ENCODE peak calls at places on chromosomes 7 and 10, in seven cellular contexts. Q, B, K, F, U, S and Y are unnamed samples.

GRCh38 chr10:72693599-72693915 is 1.6 kb downstream of the MCU start:
- DNase-seq in Q (no peak), U (no peak), F (no peak), K (no peak), S (no peak), B (no peak), Y (no peak)

GRCh38 chr10:92880233-92880861 is 32.0 kb downstream of the EXOC6 start:
- DNase-seq in S (peak), Q (no peak), F (no peak), K (no peak), U (no peak), B (no peak), Y (no peak)

GRCh38 chr10:109773818-109774440 is 149.4 kb downstream of the XPNPEP1 start:
- DNase-seq in F (no peak), K (no peak), U (no peak), B (no peak), S (no peak), Q (no peak), Y (no peak)

GRCh38 chr7:118689403-118689802 is 464.9 kb downstream of the ANKRD7 start:
- DNase-seq in B (no peak), F (no peak), Q (no peak), U (peak), S (no peak), K (no peak), Y (no peak)

GRCh38 chr7:20786779-20787651 is at the start of gene SP8:
- DNase-seq in K (no peak), S (no peak), F (no peak), B (no peak), U (no peak), Q (no peak), Y (no peak)

GRCh38 chr7:46229409-46229808 is 308.3 kb upstream of the IGFBP3 start:
- DNase-seq in K (no peak), U (no peak), F (no peak), B (no peak), S (no peak), Q (no peak), Y (no peak)

GRCh38 chr10:63388421-63389031 is 77.3 kb downstream of the JMJD1C start:
- DNase-seq in U (no peak), F (no peak), S (no peak), B (no peak), Q (no peak), K (no peak), Y (no peak)

GRCh38 chr7:44959956-44960640 is 18.7 kb downstream of the MYO1G start:
- DNase-seq in S (no peak), U (no peak), B (no peak), F (no peak), Q (no peak), K (no peak), Y (no peak)

GRCh38 chr10:44640429-44640828 is 255.5 kb upstream of the CXCL12 start:
- DNase-seq in B (no peak), U (no peak), S (no peak), F (no peak), Q (no peak), K (no peak), Y (no peak)

GRCh38 chr10:32985781-32986350 is 27.8 kb upstream of the ITGB1 start:
- DNase-seq in S (peak), B (no peak), F (no peak), K (no peak), U (no peak), Q (no peak), Y (no peak)

GRCh38 chr10:68155615-68156205 is 46.4 kb downstream of the MYPN start:
- DNase-seq in B (no peak), U (no peak), F (no peak), Q (no peak), K (no peak), S (no peak), Y (no peak)

GRCh38 chr10:110576220-110576619 is 8.7 kb downstream of the SMC3 start:
- DNase-seq in B (no peak), U (no peak), F (no peak), S (no peak), K (no peak), Q (no peak), Y (no peak)

GRCh38 chr10:6151087-6151977 is 51.4 kb upstream of the PFKFB3 start:
- DNase-seq in S (peak), U (no peak), Q (peak), K (no peak), F (peak), B (peak), Y (peak)

GRCh38 chr7:116185450-116185849 is 24.9 kb upstream of the TES start:
- DNase-seq in K (no peak), B (no peak), F (no peak), U (peak), Q (no peak), S (no peak), Y (no peak)

GRCh38 chr7:134593530-134594392 is 44.9 kb downstream of the AKR1B15 start:
- DNase-seq in F (peak), U (no peak), Q (peak), B (no peak), S (peak), K (peak), Y (peak)

GRCh38 chr7:641269-641671 is 85.2 kb upstream of the DNAAF5 start:
- DNase-seq in K (no peak), S (no peak), Q (no peak), F (no peak), U (no peak), B (no peak), Y (no peak)

GRCh38 chr7:132758983-132759382 is 182.7 kb upstream of the PLXNA4 start:
- DNase-seq in B (no peak), U (no peak), S (no peak), Q (no peak), K (no peak), F (no peak), Y (no peak)

GRCh38 chr10:97719602-97720001 is 6.1 kb downstream of the MARVELD1 start:
- DNase-seq in U (no peak), K (no peak), F (no peak), Q (no peak), B (no peak), S (no peak), Y (no peak)

GRCh38 chr7:130781346-130781745 is 47.3 kb upstream of the KLF14 start:
- DNase-seq in S (no peak), F (no peak), U (no peak), B (no peak), K (no peak), Q (no peak), Y (no peak)

GRCh38 chr10:3720228-3721019 is 64.6 kb downstream of the KLF6 start:
- DNase-seq in F (peak), Q (no peak), S (peak), U (no peak), B (no peak), K (no peak), Y (no peak)

GRCh38 chr7:124369310-124369709 is 336.4 kb upstream of the TMEM229A start:
- DNase-seq in S (no peak), F (no peak), U (no peak), B (no peak), Q (no peak), K (no peak), Y (no peak)

GRCh38 chr10:10786334-10787090 is 231.2 kb upstream of the CELF2 start:
- DNase-seq in Q (no peak), K (no peak), F (no peak), S (no peak), B (no peak), U (no peak), Y (no peak)

GRCh38 chr7:37065779-37066271 is 341.5 kb upstream of the AOAH start:
- DNase-seq in K (no peak), B (no peak), Q (no peak), S (no peak), F (no peak), U (no peak), Y (no peak)

GRCh38 chr10:104353325-104354048 is at the start of gene CFAP58:
- DNase-seq in S (peak), B (peak), F (peak), K (peak), Q (peak), U (no peak), Y (peak)

GRCh38 chr10:61166065-61166464 is 222.1 kb upstream of the RHOBTB1 start:
- DNase-seq in S (no peak), F (no peak), K (no peak), B (no peak), U (no peak), Q (no peak), Y (no peak)

GRCh38 chr10:18713077-18713476 is 53.8 kb downstream of the ARL5B start:
- DNase-seq in U (no peak), F (no peak), Q (no peak), K (no peak), B (no peak), S (no peak), Y (no peak)

GRCh38 chr10:76302491-76302890 is 871.1 kb downstream of the LRMDA start:
- DNase-seq in K (no peak), U (no peak), B (no peak), Q (no peak), F (no peak), S (no peak), Y (no peak)

GRCh38 chr7:11458736-11459483 is 373.1 kb downstream of the THSD7A start:
- DNase-seq in S (peak), B (no peak), F (no peak), Q (no peak), U (no peak), K (no peak), Y (no peak)

GRCh38 chr10:133079836-133080682 is 7.7 kb upstream of the ADGRA1 start:
- DNase-seq in K (no peak), Q (no peak), U (no peak), S (no peak), B (no peak), F (no peak), Y (no peak)

GRCh38 chr7:116501425-116502167 is 2.1 kb downstream of the CAV2 start:
- DNase-seq in Q (peak), F (no peak), U (no peak), B (no peak), S (no peak), K (peak), Y (peak)

GRCh38 chr10:22435650-22436049 is 90.4 kb downstream of the SPAG6 start:
- DNase-seq in F (no peak), K (peak), U (no peak), S (no peak), Q (no peak), B (no peak), Y (no peak)

GRCh38 chr7:35551682-35552081 is 143.3 kb downstream of the HERPUD2 start:
- DNase-seq in Q (no peak), K (no peak), F (no peak), S (no peak), B (no peak), U (no peak), Y (no peak)

GRCh38 chr7:91876391-91877133 is 3.9 kb downstream of the MTERF1 start:
- DNase-seq in S (no peak), B (no peak), Q (no peak), F (no peak), U (no peak), K (no peak), Y (no peak)

GRCh38 chr7:16891338-16891737 is 9.6 kb upstream of the AGR3 start:
- DNase-seq in B (no peak), F (no peak), S (peak), Q (peak), K (no peak), U (no peak), Y (no peak)

GRCh38 chr7:82665966-82666507 is 222.5 kb upstream of the CACNA2D1 start:
- DNase-seq in U (no peak), B (no peak), K (no peak), Q (no peak), F (no peak), S (no peak), Y (no peak)

GRCh38 chr7:4610768-4611467 is 71.2 kb upstream of the FOXK1 start:
- DNase-seq in U (peak), Q (peak), B (peak), S (peak), K (peak), F (peak), Y (peak)

GRCh38 chr10:112951349-112952281 is 1.6 kb downstream of the TCF7L2 start:
- DNase-seq in Q (peak), F (peak), K (peak), S (peak), U (no peak), B (peak), Y (peak)

GRCh38 chr10:13440709-13441061 is 88.1 kb downstream of the BEND7 start:
- DNase-seq in F (no peak), U (no peak), K (no peak), S (no peak), B (no peak), Q (no peak), Y (no peak)

GRCh38 chr10:13439313-13439712 is 89.5 kb downstream of the BEND7 start:
- DNase-seq in F (no peak), U (no peak), K (no peak), Q (no peak), B (no peak), S (no peak), Y (no peak)

GRCh38 chr10:13441476-13441875 is 87.3 kb downstream of the BEND7 start:
- DNase-seq in F (no peak), S (no peak), Q (no peak), B (no peak), K (no peak), U (no peak), Y (no peak)

GRCh38 chr10:13437026-13437555 is 89.0 kb upstream of the SEPHS1 start:
- DNase-seq in U (no peak), B (no peak), S (no peak), K (no peak), Q (no peak), F (no peak), Y (no peak)

DNA sequence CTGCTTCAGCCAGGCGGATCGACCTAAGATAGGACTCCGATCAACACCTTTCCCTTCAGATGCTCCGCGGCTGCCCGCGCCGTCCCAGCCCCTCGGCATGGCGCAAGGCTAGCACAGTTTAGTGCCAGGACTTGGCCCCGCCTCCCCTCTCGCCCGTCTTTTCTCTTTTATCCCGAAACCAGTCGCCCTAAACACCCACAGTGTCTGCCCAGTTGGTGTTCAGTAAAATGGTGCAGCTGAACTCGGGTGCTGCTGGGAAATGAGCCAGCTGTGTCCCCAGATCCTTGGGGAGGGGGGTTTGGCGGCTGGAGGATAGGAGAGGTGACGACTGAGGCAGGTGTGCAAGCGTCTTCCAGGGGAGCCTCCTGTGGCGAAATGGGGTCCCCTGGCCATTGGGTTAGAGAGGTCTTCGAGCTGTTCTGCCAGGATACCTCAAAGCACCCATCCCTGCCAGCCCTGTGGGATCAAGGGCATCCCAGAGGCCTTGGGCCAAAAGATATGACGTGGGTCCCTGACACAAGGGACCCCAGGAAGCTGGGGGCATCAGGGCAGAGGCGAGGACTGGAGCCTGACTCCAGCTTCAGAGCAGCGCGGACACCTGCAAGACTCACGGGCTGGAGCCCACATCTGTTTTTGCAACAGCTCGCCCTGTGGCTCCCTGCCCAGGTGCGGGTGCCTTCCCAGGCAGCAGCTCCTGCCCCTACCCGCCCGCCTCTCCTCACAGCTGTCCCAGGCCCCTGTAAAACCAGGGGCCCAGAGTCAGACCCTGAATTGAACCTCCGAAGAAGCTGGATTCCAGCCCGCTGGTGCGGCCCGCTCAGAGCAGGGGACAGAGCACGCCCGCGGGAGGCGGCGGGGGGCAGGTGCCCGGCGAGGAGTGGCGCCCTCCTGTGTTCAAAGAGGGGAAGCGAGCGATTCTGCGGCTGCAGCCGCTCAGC is 88.8 kb downstream of the BEND7 start:
- DNase-seq in K (peak), B (peak), U (no peak), F (peak), S (peak), Q (peak), Y (peak)
- TF ChIP-seq CTCF in K (peak), B (peak), U (peak), F (peak), S (peak), Q (peak), Y (peak)

DNA sequence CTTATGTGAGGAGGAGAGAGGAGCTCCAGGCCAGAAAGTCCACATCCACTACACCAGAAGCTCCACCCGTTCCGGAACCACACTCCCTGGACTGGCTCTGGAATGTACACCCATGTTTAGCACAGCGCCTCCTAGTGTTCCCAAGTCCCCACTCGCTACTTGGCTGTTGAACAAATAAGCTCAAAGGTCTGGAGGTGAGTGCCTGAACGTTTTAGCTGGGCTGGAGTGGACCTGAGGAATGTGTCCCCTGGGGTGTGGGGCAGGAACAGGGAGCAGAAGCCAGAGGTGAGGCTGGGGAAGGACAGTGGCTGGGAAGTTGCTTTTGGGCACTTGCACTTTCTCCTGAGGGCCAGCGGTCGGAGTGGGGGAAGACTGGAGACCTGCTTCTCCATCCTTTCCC is 164.1 kb upstream of the CDCA7L start:
- DNase-seq in K (no peak), Q (peak), S (peak), F (no peak), U (no peak), B (no peak), Y (no peak)
- TF ChIP-seq CTCF in K (no peak), Q (no peak), S (no peak), F (no peak), U (no peak), B (no peak), Y (no peak)

GRCh38 chr7:48087349-48087748 is 1.7 kb upstream of the UPP1 start:
- DNase-seq in K (no peak), U (no peak), S (peak), F (no peak), Q (no peak), B (no peak), Y (no peak)
- TF ChIP-seq CTCF in K (no peak), U (peak), S (no peak), F (no peak), Q (no peak), B (no peak), Y (no peak)

DNA sequence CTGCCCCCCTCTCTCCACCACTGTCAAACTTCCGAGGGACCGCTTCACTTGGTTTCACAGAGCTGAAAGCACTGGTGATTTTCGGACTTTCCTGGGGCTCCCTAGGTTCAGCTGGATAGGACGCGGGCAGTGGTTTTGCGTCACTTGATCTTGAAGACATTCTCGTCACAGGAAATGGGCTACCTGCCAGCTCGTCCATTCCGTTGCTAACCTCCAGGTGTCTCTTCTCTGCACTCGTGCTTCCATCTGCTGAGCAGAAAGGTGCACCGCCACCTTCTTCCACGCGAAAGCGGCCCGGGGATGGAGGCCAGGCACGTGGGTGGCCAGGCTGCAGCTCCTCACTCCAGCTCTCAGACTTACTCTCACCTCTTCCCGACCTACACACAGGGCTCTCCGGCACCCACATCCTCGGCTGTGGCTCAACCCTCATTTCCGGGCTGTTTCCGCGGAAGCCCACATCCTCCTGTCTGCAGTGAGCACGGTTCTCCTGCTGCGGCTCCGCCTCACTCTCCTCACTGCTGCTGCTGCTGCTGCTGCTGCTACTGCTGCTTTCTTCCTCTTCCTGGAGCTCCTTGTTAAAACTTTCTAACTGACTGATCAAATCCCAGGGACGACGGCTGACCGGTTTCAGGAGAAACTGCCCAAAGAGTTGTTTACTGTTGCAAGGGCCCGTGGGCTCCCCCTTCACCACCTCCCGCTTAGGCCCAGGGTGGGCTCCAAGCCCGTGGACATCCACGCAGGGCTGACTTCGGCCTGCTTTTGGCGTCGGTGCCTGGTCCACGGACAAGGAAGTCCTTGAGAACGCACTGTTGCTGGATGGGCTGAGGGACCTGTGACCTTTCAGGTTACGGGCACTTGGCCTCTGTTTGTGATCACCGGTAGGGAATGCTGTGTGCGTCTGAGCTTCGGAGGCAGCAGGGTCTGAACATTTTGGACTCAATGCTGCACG is 32.1 kb downstream of the JCAD start:
- DNase-seq in U (no peak), S (peak), F (no peak), B (peak), Q (peak), K (no peak), Y (peak)
- TF ChIP-seq CTCF in U (peak), S (no peak), F (no peak), B (no peak), Q (no peak), K (no peak), Y (peak)